ENCODE peak calls at places on chromosomes 16 and 17, in four cellular contexts. P, J, G and E are unnamed samples.

GRCh38 chr16:8632675-8633182 is 11.2 kb downstream of the METTL22 start:
- DNase-seq in P (no peak), J (no peak), G (no peak), E (no peak)

GRCh38 chr16:14527411-14528044 is 102.5 kb downstream of the PARN start:
- DNase-seq in J (no peak), P (no peak), G (no peak), E (no peak)

GRCh38 chr16:83926726-83927397 is 26.2 kb upstream of the OSGIN1 start:
- DNase-seq in G (peak; percentile 82), P (peak; percentile 91), J (no peak), E (peak; percentile 84)

GRCh38 chr17:78947235-78948153 is 22.3 kb upstream of the TIMP2 start:
- DNase-seq in G (peak; percentile 68), J (no peak), P (no peak), E (no peak)

GRCh38 chr17:78737332-78737731 is 44.7 kb downstream of the CYTH1 start:
- DNase-seq in J (no peak), P (peak; percentile 37), G (no peak), E (no peak)

GRCh38 chr16:68740628-68741346 is 3.7 kb downstream of the CDH1 start:
- DNase-seq in G (no peak), P (no peak), J (no peak), E (no peak)

GRCh38 chr17:49861150-49861884 is 13.4 kb upstream of the TAC4 start:
- DNase-seq in J (no peak), P (peak; percentile 91), G (peak; percentile 64), E (peak; percentile 77)

GRCh38 chr16:22093952-22094351 is 1.6 kb downstream of the VWA3A start:
- DNase-seq in G (no peak), P (no peak), J (no peak), E (no peak)

GRCh38 chr17:70521821-70522256 is 352.5 kb downstream of the KCNJ2 start:
- DNase-seq in J (no peak), G (no peak), P (no peak), E (no peak)

DNA sequence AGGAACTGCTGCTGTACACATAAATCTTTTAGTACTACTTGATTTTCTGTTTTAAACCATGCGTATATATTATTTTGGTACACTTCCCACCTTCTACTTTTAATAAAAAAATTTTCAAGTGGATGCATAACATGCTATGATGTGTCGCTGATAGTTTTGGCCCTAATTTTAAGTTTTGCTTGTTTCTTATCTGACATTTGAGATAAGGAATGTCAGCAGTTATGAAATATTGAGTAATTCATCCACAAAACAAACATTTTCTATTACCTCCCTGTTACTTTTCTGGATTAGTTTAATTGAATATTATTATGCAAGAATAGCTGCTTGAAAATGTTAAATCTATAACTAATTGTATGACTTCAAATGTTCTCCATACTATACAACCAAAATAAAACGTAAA is 35.8 kb downstream of the N4BP1 start:
- DNase-seq in J (no peak), P (no peak), G (no peak), E (no peak)
- H3K4me1 ChIP-seq in J (peaks cover 5% of the 10 kb centered on the region), P (no peaks in the 10 kb centered on the region), G (peaks cover 16% of the 10 kb centered on the region), E (no peaks in the 10 kb centered on the region)

GRCh38 chr16:3047387-3047720 is 993 bp downstream of the MMP25 start:
- DNase-seq in G (no peak), J (no peak), P (no peak), E (no peak)
- TF ChIP-seq TAF1 in G (no peak), J (no peak), P (no peak), E (no peak)

GRCh38 chr16:30052671-30053372 is 12.7 kb upstream of the ALDOA start:
- DNase-seq in G (peak; percentile 88), P (peak; percentile 95), J (peak; percentile 74), E (no peak)
- TF ChIP-seq CBX5 in G (peak; percentile 97), P (no peak), J (no peak), E (no peak)

GRCh38 chr17:31158741-31159377 is 64.1 kb downstream of the NF1 start:
- DNase-seq in G (no peak), J (no peak), P (no peak), E (no peak)
- H3K4me1 ChIP-seq in G (peaks cover 7% of the 10 kb centered on the region), J (no peaks in the 10 kb centered on the region), P (no peaks in the 10 kb centered on the region), E (no peaks in the 10 kb centered on the region)

DNA sequence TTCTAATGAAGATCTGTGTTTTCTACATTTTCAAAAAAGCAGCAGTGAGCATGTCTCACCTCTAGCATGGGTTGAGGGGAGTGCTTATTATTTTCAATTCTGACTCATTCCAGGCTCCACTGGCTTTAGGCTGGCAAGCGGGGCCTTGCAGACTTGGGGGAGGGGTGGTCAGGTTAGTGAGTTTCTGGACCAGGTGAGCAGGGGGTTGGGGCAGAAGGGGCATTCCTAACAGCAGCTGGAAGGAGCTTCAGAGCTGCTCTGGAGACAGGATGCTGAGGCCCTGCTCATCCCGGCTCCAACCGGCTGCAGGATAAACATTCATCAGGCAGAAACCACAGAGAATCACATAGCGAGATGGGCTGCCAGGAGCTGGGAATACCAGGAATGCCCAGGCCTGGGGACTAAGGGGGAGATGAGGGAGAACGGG is 10.5 kb upstream of the KRT19 start:
- DNase-seq in P (no peak), J (no peak), G (no peak), E (no peak)
- TF ChIP-seq TAF1 in P (no peak), J (no peak), G (no peak), E (no peak)